ENCODE peak calls at places on chromosomes 13 and 19, in seven cellular contexts. X is tibial artery; R is adrenal gland; W is mucosa of descending colon; L is fibroblast of lung; E is breast epithelium; Z is CD8-positive, alpha-beta T cell. Q is an unnamed sample.
A peak's percentile ranks its signal among the peaks of the same experiment; 100 is the strongest.

GRCh38 chr19:12994701-12995595 is at the start of gene NFIX:
- DNase-seq in X (peak; percentile 66), L (peak; percentile 59), R (peak; percentile 70), Z (peak; percentile 55), E (peak; percentile 70), W (peak; percentile 80), Q (peak; percentile 28)

GRCh38 chr19:28553005-28553404 is 659.9 kb downstream of the UQCRFS1 start:
- DNase-seq in X (no peak), E (no peak), L (no peak), R (no peak), Z (no peak), W (no peak), Q (no peak)

GRCh38 chr19:27905074-27905473 is 1307.9 kb downstream of the UQCRFS1 start:
- DNase-seq in X (no peak), R (no peak), Z (no peak), L (no peak), E (no peak), W (no peak), Q (no peak)

GRCh38 chr13:35957996-35958395 is 173.2 kb downstream of the DCLK1 start:
- DNase-seq in W (no peak), L (no peak), X (no peak), E (no peak), R (no peak), Z (no peak), Q (no peak)

GRCh38 chr13:46620029-46620428 is 67.1 kb downstream of the LRCH1 start:
- DNase-seq in W (no peak), L (no peak), E (no peak), Z (no peak), R (no peak), X (no peak), Q (no peak)

GRCh38 chr13:50015263-50015662 is at the start of gene KCNRG:
- DNase-seq in X (no peak), W (no peak), R (no peak), Z (no peak), E (no peak), L (peak; percentile 20), Q (no peak)

GRCh38 chr19:18743281-18743825 is 47.8 kb downstream of the COMP start:
- DNase-seq in X (no peak), R (peak; percentile 88), E (no peak), L (peak; percentile 79), W (peak; percentile 75), Z (no peak), Q (no peak)

GRCh38 chr19:19385900-19386339 is 19.6 kb upstream of the GATAD2A start:
- DNase-seq in X (no peak), W (no peak), R (peak; percentile 77), Z (peak; percentile 64), E (no peak), L (no peak), Q (no peak)

GRCh38 chr19:28531979-28532378 is 681.0 kb downstream of the UQCRFS1 start:
- DNase-seq in X (no peak), L (no peak), R (no peak), Z (no peak), E (no peak), W (no peak), Q (no peak)

GRCh38 chr13:29073762-29074161 is 253.6 kb downstream of the MTUS2 start:
- DNase-seq in W (no peak), R (no peak), Z (no peak), X (no peak), L (no peak), E (no peak), Q (no peak)

GRCh38 chr19:16889429-16889882 is 657 bp downstream of the F2RL3 start:
- DNase-seq in L (no peak), E (no peak), R (peak; percentile 68), W (no peak), Z (no peak), X (no peak), Q (no peak)

GRCh38 chr13:99686157-99686572 is 184.9 kb downstream of the TM9SF2 start:
- DNase-seq in X (no peak), W (peak; percentile 51), L (no peak), E (no peak), R (peak; percentile 86), Z (no peak), Q (no peak)

GRCh38 chr13:65414187-65414586 is 1815.9 kb downstream of the PCDH9 start:
- DNase-seq in E (no peak), L (no peak), X (no peak), W (no peak), R (no peak), Z (no peak), Q (no peak)

GRCh38 chr19:46700704-46701103 is 16.2 kb downstream of the PRKD2 start:
- DNase-seq in W (no peak), R (no peak), L (no peak), Z (no peak), E (no peak), X (no peak), Q (no peak)

GRCh38 chr19:4712771-4713170 is 10.9 kb downstream of the DPP9 start:
- DNase-seq in L (no peak), E (no peak), R (no peak), X (no peak), Z (no peak), W (no peak), Q (no peak)

GRCh38 chr19:40805258-40805868 is 6.4 kb downstream of the EGLN2 start:
- DNase-seq in E (no peak), R (peak; percentile 78), X (no peak), L (no peak), W (peak; percentile 54), Z (peak; percentile 52), Q (peak; percentile 35)

GRCh38 chr19:16148443-16149045 is 5.1 kb downstream of the HSH2D start:
- DNase-seq in E (no peak), W (no peak), X (no peak), Z (no peak), L (no peak), R (no peak), Q (no peak)

GRCh38 chr13:61508936-61509335 is 93.3 kb upstream of the PCDH20 start:
- DNase-seq in Z (no peak), L (no peak), R (no peak), X (no peak), E (no peak), W (no peak), Q (no peak)

GRCh38 chr19:29795882-29796523 is 15.8 kb upstream of the CCNE1 start:
- DNase-seq in E (no peak), L (no peak), X (no peak), R (no peak), Z (no peak), W (no peak), Q (no peak)

GRCh38 chr19:4534836-4535658 is at the start of gene PLIN5:
- DNase-seq in X (peak; percentile 32), L (peak; percentile 47), Z (peak; percentile 57), W (peak; percentile 86), E (peak; percentile 74), R (peak; percentile 92), Q (no peak)

GRCh38 chr13:110560606-110561334 is 752 bp downstream of the RAB20 start:
- DNase-seq in R (peak; percentile 77), L (peak; percentile 30), X (no peak), Z (no peak), W (no peak), E (no peak), Q (no peak)

GRCh38 chr19:7877249-7877836 is 3.2 kb upstream of the PRR36 start:
- DNase-seq in W (no peak), E (no peak), R (no peak), L (no peak), Z (no peak), X (no peak), Q (no peak)

GRCh38 chr19:29596885-29597525 is 9.1 kb upstream of the POP4 start:
- DNase-seq in W (no peak), Z (no peak), E (no peak), R (no peak), L (peak; percentile 14), X (no peak), Q (no peak)

GRCh38 chr19:34345934-34346333 is 19.1 kb upstream of the GPI start:
- DNase-seq in W (peak; percentile 85), E (no peak), L (peak; percentile 63), X (peak; percentile 58), R (peak; percentile 92), Z (peak; percentile 61), Q (peak; percentile 54)

GRCh38 chr19:33864311-33864850 is 67.7 kb downstream of the KCTD15 start:
- DNase-seq in X (no peak), R (peak; percentile 48), L (no peak), Z (no peak), E (no peak), W (peak; percentile 76), Q (no peak)

DNA sequence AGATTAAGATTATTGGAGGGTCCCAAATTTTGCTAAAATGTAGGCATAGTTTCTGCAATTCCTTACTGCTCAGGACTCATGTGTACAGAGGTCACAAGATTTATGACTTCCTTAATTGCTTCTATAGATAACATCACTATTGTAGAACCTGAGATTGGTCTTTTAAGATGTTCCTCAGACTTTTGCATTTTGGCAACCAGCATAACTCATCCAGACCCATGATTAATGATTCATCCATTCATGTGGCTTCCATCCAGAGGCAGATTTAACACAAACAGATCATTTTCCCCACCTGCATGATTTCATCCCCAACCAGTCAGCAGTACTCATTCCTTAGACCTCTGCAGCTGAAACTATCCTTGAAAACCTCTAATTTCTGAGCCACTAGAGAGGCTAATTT is 34.5 kb upstream of the CEACAM8 start:
- DNase-seq in R (no peak), Z (no peak), L (no peak), E (no peak), X (no peak), W (no peak), Q (no peak)
- H3K9me3 ChIP-seq in R (no peaks in the 10 kb centered on the region), Z (no peaks in the 10 kb centered on the region), L (no peaks in the 10 kb centered on the region), E (no peaks in the 10 kb centered on the region), X (no peaks in the 10 kb centered on the region), W (no peaks in the 10 kb centered on the region), Q (no peaks in the 10 kb centered on the region)

DNA sequence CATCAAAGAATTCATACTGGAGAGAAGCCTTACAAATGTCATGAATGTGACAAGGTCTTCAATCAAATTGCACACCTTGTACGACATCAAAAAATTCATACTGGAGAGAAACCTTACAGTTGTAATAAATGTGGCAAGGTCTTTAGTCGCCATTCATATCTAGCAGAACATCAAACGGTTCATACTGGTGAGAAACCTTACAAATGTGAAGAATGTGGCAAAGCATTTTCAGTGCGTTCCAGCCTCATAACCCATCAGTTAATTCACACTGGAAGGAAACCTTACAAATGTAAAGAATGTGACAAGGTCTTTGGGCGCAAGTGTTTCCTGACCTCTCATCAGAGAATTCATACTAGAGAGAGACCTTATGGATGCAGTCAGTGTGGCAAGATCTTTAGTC is 13.2 kb upstream of the ZNF534 start:
- DNase-seq in Z (no peak), W (no peak), E (no peak), X (no peak), R (no peak), L (no peak), Q (no peak)
- H3K9me3 ChIP-seq in Z (peaks cover 58% of the 10 kb centered on the region), W (peaks cover 98% of the 10 kb centered on the region), E (peaks cover 92% of the 10 kb centered on the region), X (peaks cover 86% of the 10 kb centered on the region), R (no peaks in the 10 kb centered on the region), L (no peaks in the 10 kb centered on the region), Q (peaks cover 41% of the 10 kb centered on the region)

DNA sequence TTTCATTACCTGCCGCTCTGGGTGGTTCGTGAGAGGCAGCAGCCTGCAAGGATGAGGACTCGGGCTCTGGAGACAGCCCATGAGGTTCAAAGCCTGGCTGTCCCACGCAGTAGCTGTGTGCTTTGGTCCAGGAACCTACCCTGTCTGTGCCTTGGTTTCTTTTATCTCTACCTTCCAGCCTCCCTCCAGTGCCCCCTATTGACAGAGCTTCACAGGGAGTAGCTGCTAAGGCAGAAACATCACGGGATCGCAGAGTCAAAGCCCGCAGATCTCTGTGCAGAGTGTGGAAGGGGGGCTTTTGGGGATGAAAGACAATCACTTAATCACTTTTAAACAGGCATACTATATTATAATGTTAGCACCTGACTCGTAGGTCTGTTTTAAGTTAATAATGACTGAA is 16.2 kb downstream of the ZNF71 start:
- DNase-seq in E (no peak), R (no peak), X (no peak), W (no peak), Z (no peak), L (no peak), Q (no peak)
- H3K9me3 ChIP-seq in E (peaks cover 69% of the 10 kb centered on the region), R (no peaks in the 10 kb centered on the region), X (peaks cover 57% of the 10 kb centered on the region), W (peaks cover 94% of the 10 kb centered on the region), Z (peaks cover 64% of the 10 kb centered on the region), L (no peaks in the 10 kb centered on the region), Q (peaks cover 40% of the 10 kb centered on the region)

GRCh38 chr19:52474351-52475127 is 21.2 kb downstream of the ZNF578 start:
- DNase-seq in Z (no peak), X (no peak), W (no peak), L (no peak), R (no peak), E (no peak), Q (no peak)
- H3K9me3 ChIP-seq in Z (peaks cover 86% of the 10 kb centered on the region), X (peaks cover 99% of the 10 kb centered on the region), W (peaks cover 99% of the 10 kb centered on the region), L (no peaks in the 10 kb centered on the region), R (peaks cover 41% of the 10 kb centered on the region), E (peaks cover 97% of the 10 kb centered on the region), Q (peaks cover 46% of the 10 kb centered on the region)